ENCODE peak calls at places on chromosomes 13 and 19, in six cellular contexts. P is uterus, Y is lung, S is IMR-90, W is upper lobe of left lung, U is thoracic aorta. Z is an unnamed sample.

GRCh38 chr19:8413593-8413923 is 453 bp downstream of the MARCHF2 start:
- DNase-seq in S (no peak), P (no peak), Y (no peak), W (no peak), U (no peak), Z (no peak)

GRCh38 chr13:39818953-39819352 is 163.5 kb downstream of the COG6 start:
- DNase-seq in U (no peak), P (peak; percentile 34), S (peak; percentile 39), Y (no peak), W (no peak), Z (no peak)

GRCh38 chr19:3986260-3987041 is 1.2 kb upstream of the EEF2 start:
- DNase-seq in U (no peak), W (no peak), P (no peak), S (peak; percentile 73), Y (peak; percentile 53), Z (peak; percentile 38)

GRCh38 chr13:99374169-99374991 is 67.2 kb upstream of the GPR183 start:
- DNase-seq in P (no peak), Y (no peak), U (no peak), S (no peak), W (no peak), Z (no peak)

GRCh38 chr13:39870197-39870746 is 214.8 kb downstream of the COG6 start:
- DNase-seq in S (no peak), U (no peak), P (no peak), Y (no peak), W (no peak), Z (no peak)

GRCh38 chr19:17902701-17903100 is 30.1 kb upstream of the CCDC124 start:
- DNase-seq in S (peak; percentile 50), P (no peak), Y (no peak), U (no peak), W (no peak), Z (no peak)

GRCh38 chr19:16200038-16200775 is 2.5 kb downstream of the AP1M1 start:
- DNase-seq in Y (peak; percentile 69), W (no peak), U (no peak), S (peak; percentile 33), P (no peak), Z (no peak)

GRCh38 chr19:46537136-46538097 is 41.8 kb upstream of the PNMA8B start:
- DNase-seq in S (peak; percentile 29), P (peak; percentile 52), U (no peak), W (no peak), Y (peak; percentile 54), Z (no peak)

GRCh38 chr19:17765069-17765618 is 13.9 kb downstream of the FCHO1 start:
- DNase-seq in W (no peak), Y (peak; percentile 63), S (no peak), P (no peak), U (no peak), Z (no peak)

GRCh38 chr19:55266404-55266803 is 7.6 kb upstream of the PPP6R1 start:
- DNase-seq in Y (no peak), P (no peak), W (no peak), U (no peak), S (no peak), Z (no peak)

GRCh38 chr13:98598043-98598442 is 21.1 kb upstream of the STK24 start:
- DNase-seq in U (no peak), Y (no peak), S (no peak), P (no peak), W (no peak), Z (no peak)

GRCh38 chr13:113291997-113292862 is 4.8 kb upstream of the LAMP1 start:
- DNase-seq in Y (no peak), W (peak; percentile 92), S (peak; percentile 51), U (no peak), P (peak; percentile 28), Z (no peak)

GRCh38 chr19:48881741-48882657 is 9.8 kb downstream of the PPP1R15A start:
- DNase-seq in P (no peak), Y (no peak), U (no peak), W (no peak), S (no peak), Z (no peak)

GRCh38 chr19:46181386-46181774 is 33.3 kb downstream of the IGFL2 start:
- DNase-seq in Y (no peak), W (no peak), S (peak; percentile 28), P (no peak), U (no peak), Z (no peak)

GRCh38 chr13:99164226-99164625 is 36.4 kb upstream of the UBAC2 start:
- DNase-seq in Y (no peak), S (no peak), U (no peak), W (no peak), P (no peak), Z (no peak)

GRCh38 chr19:16899566-16900075 is 10.8 kb downstream of the F2RL3 start:
- DNase-seq in Y (no peak), S (no peak), P (no peak), U (no peak), W (peak; percentile 85), Z (no peak)

GRCh38 chr19:37943480-37943879 is 36.5 kb downstream of the SIPA1L3 start:
- DNase-seq in Y (no peak), U (no peak), P (no peak), W (no peak), S (no peak), Z (peak; percentile 0)

GRCh38 chr19:18090545-18091216 is 3.9 kb upstream of the IL12RB1 start:
- DNase-seq in P (no peak), W (no peak), Y (no peak), U (no peak), S (peak; percentile 28), Z (no peak)

GRCh38 chr13:50080158-50080855 is 65.1 kb downstream of the KCNRG start:
- DNase-seq in P (no peak), U (no peak), S (peak; percentile 52), W (no peak), Y (no peak), Z (no peak)

GRCh38 chr13:39452412-39452811 is 150.6 kb downstream of the LHFPL6 start:
- DNase-seq in U (no peak), P (no peak), Y (no peak), S (no peak), W (no peak), Z (no peak)

GRCh38 chr13:34762312-34762711 is 179.8 kb upstream of the NBEA start:
- DNase-seq in W (no peak), S (no peak), Y (no peak), P (no peak), U (no peak), Z (no peak)

GRCh38 chr19:49852631-49853126 is 1.7 kb downstream of the PTOV1 start:
- DNase-seq in P (no peak), Y (no peak), W (no peak), S (peak; percentile 22), U (no peak), Z (no peak)

GRCh38 chr13:78689011-78689410 is 30.1 kb upstream of the OBI1 start:
- DNase-seq in W (no peak), U (no peak), S (no peak), Y (no peak), P (no peak), Z (no peak)
- TF ChIP-seq CTCF in W (no peak), U (no peak), S (no peak), Y (no peak), P (no peak), Z (no peak)

GRCh38 chr13:27493981-27494380 is 43.6 kb upstream of the MTIF3 start:
- DNase-seq in U (no peak), P (no peak), Y (no peak), W (no peak), S (no peak), Z (no peak)

GRCh38 chr13:27487776-27488175 is 37.4 kb upstream of the MTIF3 start:
- DNase-seq in P (no peak), W (no peak), Y (no peak), S (no peak), U (no peak), Z (no peak)

DNA sequence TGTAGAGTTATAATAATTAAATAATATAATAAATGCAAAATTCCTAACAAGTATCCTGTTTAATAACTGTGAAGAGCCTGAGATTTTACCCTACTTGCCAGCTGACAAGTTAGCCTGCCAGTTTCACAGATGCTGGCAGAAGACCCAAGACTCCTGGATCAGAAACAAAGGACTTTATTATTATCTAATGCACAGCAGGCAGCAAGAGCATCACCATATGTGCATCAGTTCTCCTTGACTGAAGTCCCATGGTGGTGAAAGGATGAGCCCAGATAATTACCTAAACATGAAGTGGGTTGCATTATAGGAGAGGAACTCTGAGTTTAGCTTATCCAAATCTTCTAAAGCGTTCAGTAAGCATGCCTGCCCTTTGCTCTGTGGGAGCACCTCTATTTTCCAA is 39.1 kb upstream of the MTIF3 start:
- DNase-seq in Y (no peak), P (no peak), S (no peak), U (no peak), W (no peak), Z (no peak)
- H3K27ac ChIP-seq in Y (no peak overlapping the region), P (no peak overlapping the region), S (no peak overlapping the region), U (no peak overlapping the region), W (no peak overlapping the region), Z (no peak overlapping the region)

GRCh38 chr19:51589511-51589910 is 18.4 kb downstream of the ZNF175 start:
- DNase-seq in S (no peak), W (no peak), Y (no peak), P (no peak), U (no peak), Z (no peak)
- H3K4me3 ChIP-seq in S (no peak overlapping the region), W (no peak overlapping the region), Y (no peak overlapping the region), P (no peak overlapping the region), U (no peak overlapping the region), Z (no peak overlapping the region)

GRCh38 chr13:29254971-29255370 is 340.5 kb downstream of the SLC7A1 start:
- DNase-seq in W (no peak), S (no peak), Y (no peak), U (no peak), P (no peak), Z (no peak)

GRCh38 chr13:29266261-29266660 is 329.2 kb downstream of the SLC7A1 start:
- DNase-seq in S (no peak), W (no peak), Y (no peak), P (no peak), U (no peak), Z (no peak)

GRCh38 chr13:29255567-29255966 is 339.9 kb downstream of the SLC7A1 start:
- DNase-seq in Y (no peak), S (no peak), U (no peak), W (no peak), P (no peak), Z (no peak)

DNA sequence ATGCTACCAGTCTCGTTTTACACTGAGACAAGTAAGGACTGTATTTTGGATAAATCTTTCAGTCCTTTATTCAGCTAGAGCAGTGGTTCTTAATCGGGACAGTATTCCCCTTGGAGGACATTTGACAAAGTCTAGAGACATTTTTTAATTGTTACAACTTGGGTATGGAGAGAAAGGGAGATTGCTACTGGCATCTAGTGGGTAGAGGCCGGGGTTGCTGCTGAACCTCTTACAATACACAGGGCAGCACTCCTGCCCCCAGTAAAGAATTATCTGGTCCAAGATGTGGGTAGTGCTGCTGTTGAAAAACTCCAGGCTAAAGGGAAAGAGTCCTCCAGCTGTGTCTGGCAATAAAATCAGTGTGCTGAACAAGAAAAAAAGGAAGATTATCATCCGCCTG is 334.8 kb downstream of the SLC7A1 start:
- DNase-seq in P (no peak), Y (no peak), W (no peak), U (no peak), S (no peak), Z (no peak)
- TF ChIP-seq CTCF in P (no peak), Y (no peak), W (no peak), U (peak; percentile 43), S (no peak), Z (no peak)

GRCh38 chr19:2453431-2454025 is 3.2 kb downstream of the LMNB2 start:
- DNase-seq in S (no peak), U (no peak), W (no peak), P (no peak), Y (no peak), Z (no peak)
- H3K27ac ChIP-seq in S (no peak overlapping the region), U (no peak overlapping the region), W (no peak overlapping the region), P (no peak overlapping the region), Y (no peak overlapping the region), Z (no peak overlapping the region)

Z was measured in breast epithelium.